ENCODE peak calls at places on chromosome 7, in nine cellular contexts. One of them, this sample, is unnamed.

GRCh38 chr7:125661677-125662076 is 732.1 kb upstream of the POT1 start:
- DNase-seq in occipital lobe: no peak
- DNase-seq in hypothalamus: no peak
- DNase-seq in HAP-1: no peak
- DNase-seq in COR-L47: no peak
- DNase-seq in NCI-H460: no peak
- DNase-seq in activated naive CD4-positive, alpha-beta T cell treated with Interleukin-2 at 50 U/mL for 16 hours: no peak
- DNase-seq in activated CD4-positive, alpha-beta T cell treated with anti-CD3 and anti-CD28 coated beads, Interleukin-2, amount 50 U/mL, for 1 hour: no peak
- DNase-seq in mammary epithelial cell: no peak
- DNase-seq in this sample: no peak

GRCh38 chr7:22934473-22935065 is 79.4 kb downstream of the HYCC1 start:
- DNase-seq in occipital lobe: no peak
- DNase-seq in hypothalamus: no peak
- DNase-seq in HAP-1: no peak
- DNase-seq in COR-L47: no peak
- DNase-seq in NCI-H460: no peak
- DNase-seq in activated naive CD4-positive, alpha-beta T cell treated with Interleukin-2 at 50 U/mL for 16 hours: no peak
- DNase-seq in activated CD4-positive, alpha-beta T cell treated with anti-CD3 and anti-CD28 coated beads, Interleukin-2, amount 50 U/mL, for 1 hour: no peak
- DNase-seq in mammary epithelial cell: peak
- DNase-seq in this sample: no peak

GRCh38 chr7:37901236-37901827 is 15.3 kb downstream of the SFRP4 start:
- DNase-seq in occipital lobe: no peak
- DNase-seq in hypothalamus: no peak
- DNase-seq in HAP-1: no peak
- DNase-seq in COR-L47: no peak
- DNase-seq in NCI-H460: peak
- DNase-seq in activated naive CD4-positive, alpha-beta T cell treated with Interleukin-2 at 50 U/mL for 16 hours: no peak
- DNase-seq in activated CD4-positive, alpha-beta T cell treated with anti-CD3 and anti-CD28 coated beads, Interleukin-2, amount 50 U/mL, for 1 hour: no peak
- DNase-seq in mammary epithelial cell: peak
- DNase-seq in this sample: peak

GRCh38 chr7:81014266-81014665 is 95.4 kb upstream of the SEMA3C start:
- DNase-seq in occipital lobe: no peak
- DNase-seq in hypothalamus: no peak
- DNase-seq in HAP-1: no peak
- DNase-seq in COR-L47: no peak
- DNase-seq in NCI-H460: no peak
- DNase-seq in activated naive CD4-positive, alpha-beta T cell treated with Interleukin-2 at 50 U/mL for 16 hours: no peak
- DNase-seq in activated CD4-positive, alpha-beta T cell treated with anti-CD3 and anti-CD28 coated beads, Interleukin-2, amount 50 U/mL, for 1 hour: no peak
- DNase-seq in mammary epithelial cell: peak
- DNase-seq in this sample: no peak

GRCh38 chr7:29243777-29244655 is 49.4 kb downstream of the CHN2 start:
- DNase-seq in occipital lobe: no peak
- DNase-seq in hypothalamus: no peak
- DNase-seq in HAP-1: peak
- DNase-seq in COR-L47: no peak
- DNase-seq in NCI-H460: no peak
- DNase-seq in activated naive CD4-positive, alpha-beta T cell treated with Interleukin-2 at 50 U/mL for 16 hours: peak
- DNase-seq in activated CD4-positive, alpha-beta T cell treated with anti-CD3 and anti-CD28 coated beads, Interleukin-2, amount 50 U/mL, for 1 hour: peak
- DNase-seq in mammary epithelial cell: no peak
- DNase-seq in this sample: peak

GRCh38 chr7:101772508-101773306 is 44.7 kb upstream of the CUX1 start:
- DNase-seq in occipital lobe: no peak
- DNase-seq in hypothalamus: no peak
- DNase-seq in HAP-1: no peak
- DNase-seq in COR-L47: no peak
- DNase-seq in NCI-H460: no peak
- DNase-seq in activated naive CD4-positive, alpha-beta T cell treated with Interleukin-2 at 50 U/mL for 16 hours: no peak
- DNase-seq in activated CD4-positive, alpha-beta T cell treated with anti-CD3 and anti-CD28 coated beads, Interleukin-2, amount 50 U/mL, for 1 hour: no peak
- DNase-seq in mammary epithelial cell: no peak
- DNase-seq in this sample: no peak

GRCh38 chr7:139902436-139903102 is 73.5 kb downstream of the TBXAS1 start:
- DNase-seq in occipital lobe: no peak
- DNase-seq in hypothalamus: no peak
- DNase-seq in HAP-1: no peak
- DNase-seq in COR-L47: no peak
- DNase-seq in NCI-H460: no peak
- DNase-seq in activated naive CD4-positive, alpha-beta T cell treated with Interleukin-2 at 50 U/mL for 16 hours: no peak
- DNase-seq in activated CD4-positive, alpha-beta T cell treated with anti-CD3 and anti-CD28 coated beads, Interleukin-2, amount 50 U/mL, for 1 hour: no peak
- DNase-seq in mammary epithelial cell: no peak
- DNase-seq in this sample: no peak

GRCh38 chr7:57425239-57425944 is 24.6 kb upstream of the ZNF716 start:
- DNase-seq in occipital lobe: no peak
- DNase-seq in hypothalamus: no peak
- DNase-seq in HAP-1: no peak
- DNase-seq in COR-L47: no peak
- DNase-seq in NCI-H460: no peak
- DNase-seq in activated naive CD4-positive, alpha-beta T cell treated with Interleukin-2 at 50 U/mL for 16 hours: no peak
- DNase-seq in activated CD4-positive, alpha-beta T cell treated with anti-CD3 and anti-CD28 coated beads, Interleukin-2, amount 50 U/mL, for 1 hour: no peak
- DNase-seq in mammary epithelial cell: no peak
- DNase-seq in this sample: no peak

GRCh38 chr7:128839751-128840177 is 9.6 kb downstream of the FLNC start:
- DNase-seq in occipital lobe: no peak
- DNase-seq in hypothalamus: no peak
- DNase-seq in HAP-1: no peak
- DNase-seq in COR-L47: no peak
- DNase-seq in NCI-H460: no peak
- DNase-seq in activated naive CD4-positive, alpha-beta T cell treated with Interleukin-2 at 50 U/mL for 16 hours: no peak
- DNase-seq in activated CD4-positive, alpha-beta T cell treated with anti-CD3 and anti-CD28 coated beads, Interleukin-2, amount 50 U/mL, for 1 hour: no peak
- DNase-seq in mammary epithelial cell: no peak
- DNase-seq in this sample: no peak

GRCh38 chr7:101172005-101172853 is 6.9 kb upstream of the VGF start:
- DNase-seq in occipital lobe: no peak
- DNase-seq in hypothalamus: no peak
- DNase-seq in HAP-1: no peak
- DNase-seq in COR-L47: peak
- DNase-seq in NCI-H460: no peak
- DNase-seq in activated naive CD4-positive, alpha-beta T cell treated with Interleukin-2 at 50 U/mL for 16 hours: peak
- DNase-seq in activated CD4-positive, alpha-beta T cell treated with anti-CD3 and anti-CD28 coated beads, Interleukin-2, amount 50 U/mL, for 1 hour: no peak
- DNase-seq in mammary epithelial cell: no peak
- DNase-seq in this sample: peak

GRCh38 chr7:33191326-33191725 is 62.0 kb downstream of the BBS9 start:
- DNase-seq in occipital lobe: no peak
- DNase-seq in hypothalamus: no peak
- DNase-seq in HAP-1: no peak
- DNase-seq in COR-L47: peak
- DNase-seq in NCI-H460: no peak
- DNase-seq in activated naive CD4-positive, alpha-beta T cell treated with Interleukin-2 at 50 U/mL for 16 hours: no peak
- DNase-seq in activated CD4-positive, alpha-beta T cell treated with anti-CD3 and anti-CD28 coated beads, Interleukin-2, amount 50 U/mL, for 1 hour: no peak
- DNase-seq in mammary epithelial cell: peak
- DNase-seq in this sample: peak

GRCh38 chr7:134584290-134584689 is 35.4 kb downstream of the AKR1B15 start:
- DNase-seq in occipital lobe: no peak
- DNase-seq in hypothalamus: no peak
- DNase-seq in HAP-1: no peak
- DNase-seq in COR-L47: no peak
- DNase-seq in NCI-H460: no peak
- DNase-seq in activated naive CD4-positive, alpha-beta T cell treated with Interleukin-2 at 50 U/mL for 16 hours: no peak
- DNase-seq in activated CD4-positive, alpha-beta T cell treated with anti-CD3 and anti-CD28 coated beads, Interleukin-2, amount 50 U/mL, for 1 hour: no peak
- DNase-seq in mammary epithelial cell: no peak
- DNase-seq in this sample: no peak

GRCh38 chr7:139358541-139359365 is 941 bp upstream of the LUC7L2 start:
- DNase-seq in occipital lobe: no peak
- DNase-seq in hypothalamus: no peak
- DNase-seq in HAP-1: no peak
- DNase-seq in COR-L47: no peak
- DNase-seq in NCI-H460: peak
- DNase-seq in activated naive CD4-positive, alpha-beta T cell treated with Interleukin-2 at 50 U/mL for 16 hours: peak
- DNase-seq in activated CD4-positive, alpha-beta T cell treated with anti-CD3 and anti-CD28 coated beads, Interleukin-2, amount 50 U/mL, for 1 hour: peak
- DNase-seq in mammary epithelial cell: peak
- DNase-seq in this sample: peak

GRCh38 chr7:83347836-83348482 is 185.3 kb upstream of the PCLO start:
- DNase-seq in occipital lobe: no peak
- DNase-seq in hypothalamus: no peak
- DNase-seq in HAP-1: no peak
- DNase-seq in COR-L47: no peak
- DNase-seq in NCI-H460: peak
- DNase-seq in activated naive CD4-positive, alpha-beta T cell treated with Interleukin-2 at 50 U/mL for 16 hours: no peak
- DNase-seq in activated CD4-positive, alpha-beta T cell treated with anti-CD3 and anti-CD28 coated beads, Interleukin-2, amount 50 U/mL, for 1 hour: no peak
- DNase-seq in mammary epithelial cell: peak
- DNase-seq in this sample: peak

GRCh38 chr7:45884136-45884535 is 4.2 kb upstream of the IGFBP1 start:
- DNase-seq in occipital lobe: no peak
- DNase-seq in hypothalamus: no peak
- DNase-seq in HAP-1: no peak
- DNase-seq in COR-L47: no peak
- DNase-seq in NCI-H460: no peak
- DNase-seq in activated naive CD4-positive, alpha-beta T cell treated with Interleukin-2 at 50 U/mL for 16 hours: no peak
- DNase-seq in activated CD4-positive, alpha-beta T cell treated with anti-CD3 and anti-CD28 coated beads, Interleukin-2, amount 50 U/mL, for 1 hour: no peak
- DNase-seq in mammary epithelial cell: no peak
- DNase-seq in this sample: no peak

GRCh38 chr7:112257073-112257472 is 50.6 kb downstream of the ZNF277 start:
- DNase-seq in occipital lobe: no peak
- DNase-seq in hypothalamus: no peak
- DNase-seq in HAP-1: no peak
- DNase-seq in COR-L47: no peak
- DNase-seq in NCI-H460: no peak
- DNase-seq in activated naive CD4-positive, alpha-beta T cell treated with Interleukin-2 at 50 U/mL for 16 hours: no peak
- DNase-seq in activated CD4-positive, alpha-beta T cell treated with anti-CD3 and anti-CD28 coated beads, Interleukin-2, amount 50 U/mL, for 1 hour: no peak
- DNase-seq in mammary epithelial cell: no peak
- DNase-seq in this sample: peak

GRCh38 chr7:105691029-105691691 is 109.9 kb upstream of the EFCAB10 start:
- DNase-seq in occipital lobe: no peak
- DNase-seq in hypothalamus: no peak
- DNase-seq in HAP-1: peak
- DNase-seq in COR-L47: no peak
- DNase-seq in NCI-H460: no peak
- DNase-seq in activated naive CD4-positive, alpha-beta T cell treated with Interleukin-2 at 50 U/mL for 16 hours: peak
- DNase-seq in activated CD4-positive, alpha-beta T cell treated with anti-CD3 and anti-CD28 coated beads, Interleukin-2, amount 50 U/mL, for 1 hour: peak
- DNase-seq in mammary epithelial cell: no peak
- DNase-seq in this sample: peak

This sample was measured in DMS53.